ENCODE peak calls at places on chromosomes 4 and X, in six cellular contexts. A is GM12878, C is HepG2, E is GM12891, X is H1, Z is K562. K is an unnamed sample.

GRCh38 chr4:52873861-52874343 is 11.8 kb downstream of the RASL11B start:
- DNase-seq in E (no peak), A (no peak), Z (no peak), C (peak), X (peak), K (no peak)

GRCh38 chr4:26861434-26862186 is 969 bp downstream of the STIM2 start:
- DNase-seq in A (no peak), X (peak), E (no peak), C (peak), Z (peak), K (peak)

GRCh38 chr4:85430697-85431096 is 44.3 kb upstream of the ARHGAP24 start:
- DNase-seq in C (peak), X (no peak), Z (no peak), A (no peak), E (no peak), K (no peak)

GRCh38 chr4:147118523-147118922 is 172.9 kb upstream of the TTC29 start:
- DNase-seq in X (no peak), A (peak), E (no peak), Z (no peak), C (no peak), K (no peak)

GRCh38 chr4:106607566-106607965 is 239.0 kb upstream of the GIMD1 start:
- DNase-seq in C (no peak), A (no peak), Z (no peak), E (no peak), X (no peak), K (no peak)

GRCh38 chrX:23884427-23885024 is 23.2 kb downstream of the APOO start:
- DNase-seq in E (no peak), C (peak), X (no peak), A (no peak), Z (peak), K (no peak)

GRCh38 chr4:41044165-41044564 is 170.2 kb downstream of the APBB2 start:
- DNase-seq in Z (no peak), C (no peak), X (no peak), E (no peak), A (no peak), K (no peak)

GRCh38 chr4:125322363-125322730 is 7.6 kb downstream of the FAT4 start:
- DNase-seq in Z (no peak), A (no peak), X (no peak), C (no peak), E (no peak), K (no peak)

GRCh38 chr4:124061413-124061812 is 651.1 kb downstream of the ANKRD50 start:
- DNase-seq in X (no peak), C (no peak), Z (no peak), E (no peak), A (no peak), K (no peak)

GRCh38 chr4:7192252-7193039 is at the start of gene SORCS2:
- DNase-seq in E (peak), Z (peak), A (no peak), X (peak), C (peak), K (peak)

GRCh38 chr4:87543835-87544461 is 14.8 kb upstream of the SPARCL1 start:
- DNase-seq in X (no peak), Z (peak), E (no peak), A (no peak), C (peak), K (no peak)

GRCh38 chrX:150569155-150569477 is 695 bp downstream of the MTM1 start:
- DNase-seq in X (no peak), C (no peak), A (no peak), Z (no peak), E (no peak), K (no peak)

GRCh38 chr4:115126487-115126886 is 13.1 kb upstream of the NDST4 start:
- DNase-seq in C (no peak), Z (no peak), A (no peak), E (no peak), X (no peak), K (no peak)

GRCh38 chr4:143626134-143626859 is 74.2 kb downstream of the FREM3 start:
- DNase-seq in Z (no peak), X (no peak), E (no peak), A (no peak), C (no peak), K (no peak)

GRCh38 chr4:95590615-95591014 is 41.8 kb upstream of the UNC5C start:
- DNase-seq in C (no peak), E (no peak), A (no peak), X (no peak), Z (no peak), K (no peak)

GRCh38 chr4:7817877-7818675 is 121.6 kb downstream of the AFAP1 start:
- DNase-seq in C (no peak), A (no peak), X (no peak), Z (no peak), E (no peak), K (no peak)

GRCh38 chrX:118682258-118683014 is 45.0 kb upstream of the IL13RA1 start:
- DNase-seq in C (peak), X (no peak), E (no peak), Z (no peak), A (no peak), K (no peak)

GRCh38 chrX:110733166-110733565 is 62.5 kb downstream of the CHRDL1 start:
- DNase-seq in A (no peak), E (no peak), C (no peak), X (no peak), Z (no peak), K (no peak)

GRCh38 chrX:15055146-15055930 is 182.1 kb downstream of the MOSPD2 start:
- DNase-seq in Z (no peak), E (no peak), C (no peak), X (no peak), A (no peak), K (no peak)

GRCh38 chr4:154838155-154838554 is 57.1 kb downstream of the RBM46 start:
- DNase-seq in E (no peak), C (peak), A (no peak), Z (no peak), X (no peak), K (no peak)

GRCh38 chrX:111519215-111519614 is 7.8 kb downstream of the SERTM2 start:
- DNase-seq in C (no peak), X (no peak), E (no peak), Z (no peak), A (no peak), K (no peak)

GRCh38 chr4:107831140-107831539 is 6.4 kb downstream of the SGMS2 start:
- DNase-seq in Z (no peak), X (no peak), C (no peak), E (no peak), A (no peak), K (no peak)

GRCh38 chrX:109714340-109714958 is 18.6 kb downstream of the ACSL4 start:
- DNase-seq in Z (no peak), E (no peak), C (no peak), X (no peak), A (no peak), K (no peak)

GRCh38 chr4:86380176-86380724 is 20.4 kb upstream of the MAPK10 start:
- DNase-seq in E (no peak), A (no peak), C (peak), Z (no peak), X (no peak), K (no peak)

GRCh38 chr4:55793479-55793878 is 26.1 kb upstream of the EXOC1L start:
- DNase-seq in E (no peak), C (no peak), Z (no peak), X (no peak), A (no peak), K (no peak)

GRCh38 chr4:137952116-137952515 is 290.0 kb downstream of the SLC7A11 start:
- DNase-seq in A (no peak), C (no peak), Z (no peak), X (no peak), E (no peak), K (no peak)

GRCh38 chr4:40448875-40449274 is 113.7 kb downstream of the CHRNA9 start:
- DNase-seq in X (no peak), E (no peak), Z (no peak), C (no peak), A (no peak), K (no peak)

GRCh38 chrX:139759637-139760036 is 51.7 kb upstream of the MCF2 start:
- DNase-seq in X (peak), Z (peak), E (no peak), A (no peak), C (no peak), K (no peak)

GRCh38 chr4:4667643-4668081 is 125.8 kb upstream of the STX18 start:
- DNase-seq in E (no peak), A (no peak), C (no peak), Z (no peak), X (peak), K (no peak)

GRCh38 chrX:370244-370962 is 16.3 kb downstream of the PPP2R3B start:
- DNase-seq in E (no peak), Z (no peak), A (no peak), C (no peak), X (no peak), K (no peak)

GRCh38 chr4:4647041-4647440 is 105.2 kb upstream of the STX18 start:
- DNase-seq in E (no peak), Z (no peak), X (no peak), A (no peak), C (no peak), K (no peak)

GRCh38 chrX:139844163-139844562 is 88.7 kb downstream of the ATP11C start:
- DNase-seq in Z (no peak), C (no peak), X (no peak), A (no peak), E (peak), K (no peak)

GRCh38 chr4:55157559-55158277 is 32.3 kb upstream of the KDR start:
- DNase-seq in Z (no peak), A (no peak), C (no peak), X (peak), E (no peak), K (no peak)

GRCh38 chr4:29131304-29131703 is 1588.9 kb upstream of the PCDH7 start:
- DNase-seq in Z (no peak), X (no peak), A (no peak), E (no peak), C (no peak), K (no peak)

GRCh38 chr4:54099959-54100606 is at the start of gene GSX2:
- DNase-seq in C (no peak), X (peak), A (no peak), E (no peak), Z (no peak), K (no peak)

GRCh38 chr4:168374772-168375523 is 56.4 kb upstream of the DDX60 start:
- DNase-seq in Z (no peak), A (no peak), C (no peak), E (no peak), X (no peak), K (no peak)

GRCh38 chr4:109738104-109738872 is 8.4 kb upstream of the PLA2G12A start:
- DNase-seq in C (no peak), X (no peak), A (no peak), E (no peak), Z (no peak), K (no peak)

GRCh38 chrX:153460826-153461225 is 9.6 kb downstream of the HAUS7 start:
- DNase-seq in A (no peak), Z (peak), E (peak), X (no peak), C (peak), K (no peak)

GRCh38 chr4:4488405-4489404 is 53.1 kb downstream of the STX18 start:
- DNase-seq in X (peak), A (peak), Z (peak), E (peak), C (peak), K (peak)

GRCh38 chrX:20499763-20500162 is 233.1 kb upstream of the RPS6KA3 start:
- DNase-seq in E (no peak), C (peak), A (no peak), Z (no peak), X (no peak), K (no peak)

GRCh38 chrX:20500171-20500865 is 233.6 kb upstream of the RPS6KA3 start:
- DNase-seq in Z (no peak), E (no peak), X (no peak), A (no peak), C (no peak), K (no peak)

GRCh38 chrX:20498851-20499635 is 232.3 kb upstream of the RPS6KA3 start:
- DNase-seq in E (no peak), X (no peak), Z (no peak), A (no peak), C (no peak), K (no peak)

GRCh38 chrX:20506739-20507138 is 240.0 kb upstream of the RPS6KA3 start:
- DNase-seq in X (no peak), E (no peak), C (no peak), Z (no peak), A (no peak), K (no peak)

DNA sequence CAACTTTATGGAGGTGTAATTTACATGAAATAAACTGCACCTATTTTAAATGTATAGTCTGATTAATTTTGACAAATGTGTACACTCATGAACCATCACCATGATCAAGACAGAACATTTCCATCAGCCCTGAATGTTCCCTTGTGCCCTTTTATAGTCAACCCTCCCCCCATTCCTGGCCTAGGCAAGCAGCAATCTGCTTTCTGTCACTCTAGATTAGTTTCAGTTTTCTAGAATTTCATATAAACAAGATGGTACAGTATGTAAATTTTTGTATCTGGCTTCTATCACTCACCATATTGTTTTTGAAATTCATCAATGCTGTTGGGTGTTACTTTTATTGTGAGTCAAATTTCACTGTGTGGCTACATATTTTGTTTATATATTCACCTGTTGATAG is 234.2 kb upstream of the RPS6KA3 start:
- DNase-seq in C (no peak), X (no peak), E (no peak), A (no peak), Z (no peak), K (no peak)
- TF ChIP-seq POLR2AphosphoS5 in C (no peak), X (no peak), E (no peak), A (no peak), Z (no peak), K (no peak)

GRCh38 chr4:182483685-182484084 is 240.5 kb downstream of the TENM3 start:
- DNase-seq in X (no peak), E (no peak), Z (no peak), C (no peak), A (no peak), K (no peak)
- TF ChIP-seq TAF1 in X (no peak), E (no peak), Z (no peak), C (no peak), A (no peak), K (no peak)

GRCh38 chr4:5708171-5708828 is at the start of gene EVC2:
- DNase-seq in Z (no peak), C (no peak), A (no peak), X (peak), E (peak), K (no peak)
- TF ChIP-seq POLR2A in Z (no peak), C (no peak), A (peak), X (no peak), E (no peak), K (no peak)

GRCh38 chrX:48487362-48487785 is 11.4 kb downstream of the FTSJ1 start:
- DNase-seq in E (no peak), A (no peak), C (peak), Z (peak), X (no peak), K (no peak)
- TF ChIP-seq POLR2AphosphoS5 in E (no peak), A (no peak), C (no peak), Z (no peak), X (no peak), K (peak)

DNA sequence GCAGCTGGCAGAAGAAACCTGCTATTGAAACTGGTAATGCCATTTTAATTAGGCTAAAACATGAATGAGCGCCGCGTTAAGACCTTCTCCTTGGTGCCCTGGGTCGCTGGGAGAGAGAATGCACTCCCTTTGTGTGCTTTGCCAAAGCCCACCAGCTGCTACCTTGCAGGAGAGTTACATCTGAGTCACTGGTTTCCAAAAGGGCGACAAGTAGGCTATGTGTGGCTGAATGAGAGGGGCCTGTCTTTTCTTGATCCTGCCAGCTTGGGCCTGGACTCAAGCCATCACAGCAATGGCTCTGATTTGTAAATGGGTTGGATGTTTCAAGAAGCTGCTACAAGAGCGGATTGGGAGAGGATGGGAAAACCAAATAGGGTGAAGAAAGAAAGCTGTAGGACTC is 81.5 kb downstream of the NHS start:
- DNase-seq in C (no peak), A (no peak), Z (no peak), X (no peak), E (no peak), K (no peak)
- TF ChIP-seq TAF1 in C (no peak), A (no peak), Z (no peak), X (no peak), E (no peak), K (no peak)

GRCh38 chrX:120774611-120775010 is 101.1 kb downstream of the CT47B1 start:
- DNase-seq in C (no peak), E (no peak), A (no peak), X (no peak), Z (no peak), K (no peak)
- TF ChIP-seq POLR2A in C (no peak), E (no peak), A (no peak), X (no peak), Z (no peak), K (no peak)

GRCh38 chr4:121597346-121597934 is 99.3 kb downstream of the ANXA5 start:
- DNase-seq in Z (no peak), C (no peak), X (no peak), A (no peak), E (no peak), K (no peak)

GRCh38 chr4:121593760-121594159 is 103.0 kb downstream of the ANXA5 start:
- DNase-seq in C (no peak), Z (no peak), A (no peak), E (no peak), X (no peak), K (no peak)

GRCh38 chr4:121599049-121599448 is 97.7 kb downstream of the ANXA5 start:
- DNase-seq in E (no peak), A (no peak), Z (no peak), C (no peak), X (no peak), K (no peak)

DNA sequence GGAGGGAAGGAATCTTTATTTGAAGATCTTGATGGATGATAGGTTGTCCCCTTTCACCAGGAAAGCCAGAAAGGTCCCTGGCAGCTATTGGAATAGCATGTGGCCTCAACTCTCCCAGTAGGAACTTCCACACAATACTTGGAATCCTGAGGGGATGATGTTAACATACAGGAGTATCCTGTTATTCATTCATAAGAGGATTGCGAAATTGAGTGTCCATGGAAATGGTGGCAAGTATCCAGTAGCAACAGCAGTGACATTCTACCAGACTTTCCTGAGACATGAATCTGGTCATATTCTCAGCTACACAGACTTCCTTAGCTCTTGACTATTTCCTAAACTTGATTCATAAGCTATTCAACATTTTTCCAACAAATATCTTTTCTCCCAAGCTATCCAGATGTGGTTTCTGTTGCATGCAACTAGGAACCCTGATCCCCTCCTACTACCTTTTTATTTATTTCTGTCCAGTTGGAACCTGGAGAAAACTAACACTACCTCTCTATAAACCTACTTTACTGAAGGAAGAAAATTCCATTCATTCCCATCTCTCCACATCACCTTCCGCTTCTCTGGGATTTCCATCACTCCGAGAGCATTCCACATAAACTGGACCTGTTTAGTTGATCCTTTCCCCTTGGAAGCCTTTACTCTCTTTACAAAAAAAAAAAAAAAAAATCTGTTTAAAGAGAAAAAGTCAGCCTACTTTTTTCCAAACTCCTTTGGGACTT is 101.8 kb downstream of the ANXA5 start:
- DNase-seq in E (no peak), Z (no peak), C (no peak), A (no peak), X (no peak), K (no peak)
- TF ChIP-seq POLR2AphosphoS5 in E (no peak), Z (no peak), C (no peak), A (no peak), X (no peak), K (no peak)

GRCh38 chr4:187004628-187005027 is 281.0 kb upstream of the FAT1 start:
- DNase-seq in X (no peak), C (no peak), A (no peak), Z (no peak), E (no peak), K (no peak)
- TF ChIP-seq TAF1 in X (no peak), C (no peak), A (no peak), Z (no peak), E (no peak), K (no peak)

GRCh38 chr4:93983133-93983532 is 154.6 kb downstream of the ATOH1 start:
- DNase-seq in E (no peak), C (no peak), Z (no peak), X (no peak), A (no peak), K (no peak)
- TF ChIP-seq POLR2A in E (no peak), C (no peak), Z (no peak), X (no peak), A (no peak), K (no peak)

GRCh38 chr4:128424524-128425195 is 137.0 kb upstream of the PGRMC2 start:
- DNase-seq in E (no peak), X (no peak), Z (no peak), A (no peak), C (no peak), K (no peak)

GRCh38 chr4:128427832-128428366 is 140.3 kb upstream of the PGRMC2 start:
- DNase-seq in Z (peak), C (peak), E (no peak), A (no peak), X (no peak), K (no peak)

DNA sequence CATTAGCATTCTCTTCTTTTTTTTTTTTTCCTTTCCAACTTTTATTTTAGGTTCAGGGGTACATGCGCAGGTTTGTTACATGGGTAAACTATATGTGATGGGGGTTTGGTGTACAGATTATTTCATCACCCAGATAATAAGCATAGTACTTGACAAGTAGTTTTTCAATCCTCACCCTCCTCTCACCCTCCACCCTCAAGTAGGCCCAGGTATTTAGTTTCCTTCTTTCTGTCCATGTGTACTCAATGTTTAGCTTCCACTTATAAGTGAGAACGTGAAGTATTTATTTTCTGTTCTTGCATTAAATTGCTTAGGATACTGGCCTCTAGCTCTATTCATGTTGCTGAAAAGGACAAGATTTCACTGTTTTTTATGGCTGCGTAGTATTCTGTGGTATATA is 140.8 kb upstream of the PGRMC2 start:
- DNase-seq in X (no peak), A (no peak), Z (no peak), C (no peak), E (no peak), K (no peak)
- TF ChIP-seq POLR2AphosphoS5 in X (no peak), A (no peak), Z (no peak), C (no peak), E (no peak), K (no peak)

K was measured in GM12892.